ENCODE peak calls at places on chromosomes 5 and 9, in seven cellular contexts. One of them, this sample, is unnamed.

GRCh38 chr5:20276061-20276958 is 288.3 kb upstream of the CDH18 start:
- DNase-seq in GM12865: no peak
- DNase-seq in body of pancreas: no peak
- DNase-seq in IMR-90: peak; percentile 84
- DNase-seq in heart left ventricle: no peak
- DNase-seq in H7: no peak
- DNase-seq in adipocyte: peak; percentile 49
- DNase-seq in this sample: no peak

GRCh38 chr5:149831492-149831891 is 101.4 kb downstream of the PPARGC1B start:
- DNase-seq in GM12865: peak; percentile 82
- DNase-seq in body of pancreas: no peak
- DNase-seq in IMR-90: peak; percentile 37
- DNase-seq in heart left ventricle: no peak
- DNase-seq in H7: no peak
- DNase-seq in adipocyte: peak; percentile 52
- DNase-seq in this sample: no peak

GRCh38 chr9:127187231-127187956 is 65.0 kb upstream of the ANGPTL2 start:
- DNase-seq in GM12865: no peak
- DNase-seq in body of pancreas: peak; percentile 44
- DNase-seq in IMR-90: peak; percentile 99
- DNase-seq in heart left ventricle: no peak
- DNase-seq in H7: no peak
- DNase-seq in adipocyte: peak; percentile 99
- DNase-seq in this sample: peak; percentile 80

GRCh38 chr9:13555989-13556500 is 276.6 kb upstream of the MPDZ start:
- DNase-seq in GM12865: no peak
- DNase-seq in body of pancreas: no peak
- DNase-seq in IMR-90: no peak
- DNase-seq in heart left ventricle: no peak
- DNase-seq in H7: no peak
- DNase-seq in adipocyte: no peak
- DNase-seq in this sample: no peak

GRCh38 chr5:40755093-40755406 is 711 bp downstream of the TTC33 start:
- DNase-seq in GM12865: peak; percentile 85
- DNase-seq in body of pancreas: peak; percentile 72
- DNase-seq in IMR-90: peak; percentile 81
- DNase-seq in heart left ventricle: peak; percentile 71
- DNase-seq in H7: peak; percentile 67
- DNase-seq in adipocyte: peak; percentile 92
- DNase-seq in this sample: peak; percentile 87

GRCh38 chr9:88532320-88532719 is 2.7 kb upstream of the NXNL2 start:
- DNase-seq in GM12865: no peak
- DNase-seq in body of pancreas: no peak
- DNase-seq in IMR-90: peak; percentile 46
- DNase-seq in heart left ventricle: no peak
- DNase-seq in H7: peak; percentile 88
- DNase-seq in adipocyte: no peak
- DNase-seq in this sample: no peak

GRCh38 chr5:108148715-108149139 is 233.2 kb downstream of the FBXL17 start:
- DNase-seq in GM12865: peak; percentile 15
- DNase-seq in body of pancreas: no peak
- DNase-seq in IMR-90: peak; percentile 35
- DNase-seq in heart left ventricle: no peak
- DNase-seq in H7: peak; percentile 4
- DNase-seq in adipocyte: peak; percentile 65
- DNase-seq in this sample: peak; percentile 16

GRCh38 chr9:99052849-99053715 is 51.8 kb upstream of the TGFBR1 start:
- DNase-seq in GM12865: no peak
- DNase-seq in body of pancreas: no peak
- DNase-seq in IMR-90: no peak
- DNase-seq in heart left ventricle: no peak
- DNase-seq in H7: no peak
- DNase-seq in adipocyte: no peak
- DNase-seq in this sample: no peak

GRCh38 chr9:116145036-116145435 is 8.6 kb upstream of the PAPPA start:
- DNase-seq in GM12865: no peak
- DNase-seq in body of pancreas: no peak
- DNase-seq in IMR-90: no peak
- DNase-seq in heart left ventricle: no peak
- DNase-seq in H7: no peak
- DNase-seq in adipocyte: no peak
- DNase-seq in this sample: no peak

GRCh38 chr5:143106175-143106574 is 297.3 kb downstream of the NR3C1 start:
- DNase-seq in GM12865: no peak
- DNase-seq in body of pancreas: peak; percentile 81
- DNase-seq in IMR-90: peak; percentile 77
- DNase-seq in heart left ventricle: peak; percentile 54
- DNase-seq in H7: no peak
- DNase-seq in adipocyte: peak; percentile 39
- DNase-seq in this sample: no peak

GRCh38 chr9:93119953-93120845 is 13.9 kb downstream of the NINJ1 start:
- DNase-seq in GM12865: peak; percentile 86
- DNase-seq in body of pancreas: peak; percentile 91
- DNase-seq in IMR-90: peak; percentile 94
- DNase-seq in heart left ventricle: peak; percentile 91
- DNase-seq in H7: peak; percentile 89
- DNase-seq in adipocyte: peak; percentile 24
- DNase-seq in this sample: peak; percentile 91

GRCh38 chr5:115419794-115420585 is 123.5 kb upstream of the CCDC112 start:
- DNase-seq in GM12865: no peak
- DNase-seq in body of pancreas: no peak
- DNase-seq in IMR-90: peak; percentile 95
- DNase-seq in heart left ventricle: no peak
- DNase-seq in H7: no peak
- DNase-seq in adipocyte: peak; percentile 82
- DNase-seq in this sample: no peak

GRCh38 chr5:115209279-115209678 is 39.6 kb upstream of the TRIM36 start:
- DNase-seq in GM12865: peak; percentile 94
- DNase-seq in body of pancreas: peak; percentile 40
- DNase-seq in IMR-90: peak; percentile 2
- DNase-seq in heart left ventricle: peak; percentile 19
- DNase-seq in H7: no peak
- DNase-seq in adipocyte: no peak
- DNase-seq in this sample: no peak

GRCh38 chr5:98173334-98173733 is 600.1 kb upstream of the RGMB start:
- DNase-seq in GM12865: no peak
- DNase-seq in body of pancreas: no peak
- DNase-seq in IMR-90: peak; percentile 84
- DNase-seq in heart left ventricle: no peak
- DNase-seq in H7: no peak
- DNase-seq in adipocyte: peak; percentile 1
- DNase-seq in this sample: no peak

GRCh38 chr5:32506251-32506661 is 61.7 kb upstream of the ZFR start:
- DNase-seq in GM12865: no peak
- DNase-seq in body of pancreas: no peak
- DNase-seq in IMR-90: peak; percentile 17
- DNase-seq in heart left ventricle: peak; percentile 23
- DNase-seq in H7: no peak
- DNase-seq in adipocyte: peak; percentile 59
- DNase-seq in this sample: peak; percentile 58

GRCh38 chr5:57072218-57072892 is 101.5 kb upstream of the GPBP1 start:
- DNase-seq in GM12865: no peak
- DNase-seq in body of pancreas: no peak
- DNase-seq in IMR-90: no peak
- DNase-seq in heart left ventricle: no peak
- DNase-seq in H7: peak; percentile 33
- DNase-seq in adipocyte: no peak
- DNase-seq in this sample: no peak

GRCh38 chr5:162806195-162806594 is 631.2 kb upstream of the CCNG1 start:
- DNase-seq in GM12865: no peak
- DNase-seq in body of pancreas: no peak
- DNase-seq in IMR-90: no peak
- DNase-seq in heart left ventricle: no peak
- DNase-seq in H7: no peak
- DNase-seq in adipocyte: no peak
- DNase-seq in this sample: no peak

GRCh38 chr5:79736528-79737514 is 47.2 kb downstream of the CMYA5 start:
- DNase-seq in GM12865: no peak
- DNase-seq in body of pancreas: no peak
- DNase-seq in IMR-90: no peak
- DNase-seq in heart left ventricle: no peak
- DNase-seq in H7: no peak
- DNase-seq in adipocyte: no peak
- DNase-seq in this sample: no peak

GRCh38 chr9:133505901-133506652 is 18.7 kb downstream of the MYMK start:
- DNase-seq in GM12865: no peak
- DNase-seq in body of pancreas: peak; percentile 51
- DNase-seq in IMR-90: peak; percentile 12
- DNase-seq in heart left ventricle: peak; percentile 73
- DNase-seq in H7: no peak
- DNase-seq in adipocyte: peak; percentile 31
- DNase-seq in this sample: peak; percentile 69

GRCh38 chr5:78587775-78588291 is 60.7 kb downstream of the LHFPL2 start:
- DNase-seq in GM12865: no peak
- DNase-seq in body of pancreas: no peak
- DNase-seq in IMR-90: peak; percentile 79
- DNase-seq in heart left ventricle: no peak
- DNase-seq in H7: no peak
- DNase-seq in adipocyte: peak; percentile 73
- DNase-seq in this sample: no peak

GRCh38 chr5:133285583-133286021 is 233.8 kb downstream of the HSPA4 start:
- DNase-seq in GM12865: no peak
- DNase-seq in body of pancreas: peak; percentile 65
- DNase-seq in IMR-90: peak; percentile 51
- DNase-seq in heart left ventricle: peak; percentile 62
- DNase-seq in H7: no peak
- DNase-seq in adipocyte: no peak
- DNase-seq in this sample: peak; percentile 47

GRCh38 chr5:82419559-82420332 is 141.6 kb upstream of the RPS23 start:
- DNase-seq in GM12865: no peak
- DNase-seq in body of pancreas: no peak
- DNase-seq in IMR-90: no peak
- DNase-seq in heart left ventricle: no peak
- DNase-seq in H7: peak; percentile 21
- DNase-seq in adipocyte: no peak
- DNase-seq in this sample: no peak

GRCh38 chr5:14901462-14902051 is 30.0 kb upstream of the ANKH start:
- DNase-seq in GM12865: no peak
- DNase-seq in body of pancreas: no peak
- DNase-seq in IMR-90: peak; percentile 83
- DNase-seq in heart left ventricle: no peak
- DNase-seq in H7: no peak
- DNase-seq in adipocyte: peak; percentile 69
- DNase-seq in this sample: no peak

GRCh38 chr9:124337562-124337961 is 77.7 kb downstream of the PSMB7 start:
- DNase-seq in GM12865: no peak
- DNase-seq in body of pancreas: no peak
- DNase-seq in IMR-90: no peak
- DNase-seq in heart left ventricle: no peak
- DNase-seq in H7: no peak
- DNase-seq in adipocyte: no peak
- DNase-seq in this sample: no peak
- H3K4me3 ChIP-seq in GM12865: no peak overlapping the region
- H3K4me3 ChIP-seq in body of pancreas: no peak overlapping the region
- H3K4me3 ChIP-seq in IMR-90: no peak overlapping the region
- H3K4me3 ChIP-seq in heart left ventricle: no peak overlapping the region
- H3K4me3 ChIP-seq in H7: no peak overlapping the region
- H3K4me3 ChIP-seq in adipocyte: no peak overlapping the region
- H3K4me3 ChIP-seq in this sample: no peak overlapping the region

DNA sequence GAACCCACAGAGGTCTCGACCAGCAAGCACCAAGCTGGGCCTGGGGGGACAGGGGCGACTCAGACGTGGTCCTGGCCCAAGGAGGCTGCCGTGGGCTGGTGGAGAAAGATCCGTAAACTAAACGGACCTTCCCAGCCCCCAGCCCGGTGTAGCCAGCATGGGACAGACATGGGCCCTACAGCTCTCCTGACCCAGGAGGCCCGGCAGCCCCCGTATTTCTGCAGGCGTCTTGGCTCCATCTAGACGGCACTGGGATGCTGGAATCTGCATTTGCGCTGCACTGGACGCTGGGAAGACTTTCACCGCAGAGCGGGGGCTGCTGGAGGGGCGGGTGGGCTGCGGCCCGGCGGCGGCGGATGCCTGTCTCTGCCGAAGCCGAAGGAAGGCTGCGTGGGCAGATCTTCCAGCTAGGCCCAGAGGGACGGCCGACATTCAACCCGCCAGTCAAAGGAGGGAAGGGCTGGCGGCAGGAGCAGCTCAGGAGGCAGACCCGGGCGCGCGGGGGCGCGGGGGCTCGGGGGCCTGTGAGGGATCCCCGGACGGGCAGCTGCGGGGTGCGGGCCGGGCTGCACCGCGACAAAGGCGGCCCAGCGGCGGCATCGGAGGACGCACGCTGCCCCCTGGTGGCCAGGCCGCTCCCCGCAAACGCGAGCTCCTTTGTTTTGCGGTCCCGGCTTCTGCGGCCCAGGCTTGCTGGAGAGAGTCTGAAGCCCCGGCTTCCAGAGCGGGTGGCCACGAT is 266.2 kb downstream of the NSG2 start:
- DNase-seq in GM12865: peak; percentile 73
- DNase-seq in body of pancreas: peak; percentile 79
- DNase-seq in IMR-90: peak; percentile 34
- DNase-seq in heart left ventricle: peak; percentile 69
- DNase-seq in H7: peak; percentile 95
- DNase-seq in adipocyte: peak; percentile 84
- DNase-seq in this sample: peak; percentile 87
- H3K4me3 ChIP-seq in GM12865: peak overlapping the region; percentile 20
- H3K4me3 ChIP-seq in body of pancreas: no peak overlapping the region
- H3K4me3 ChIP-seq in IMR-90: peak overlapping the region; percentile 40
- H3K4me3 ChIP-seq in heart left ventricle: peak overlapping the region; percentile 55
- H3K4me3 ChIP-seq in H7: peak overlapping the region; percentile 39
- H3K4me3 ChIP-seq in adipocyte: peak overlapping the region; percentile 44
- H3K4me3 ChIP-seq in this sample: peak overlapping the region; percentile 34

GRCh38 chr5:64569880-64570279 is 64.1 kb downstream of the RGS7BP start:
- DNase-seq in GM12865: no peak
- DNase-seq in body of pancreas: no peak
- DNase-seq in IMR-90: no peak
- DNase-seq in heart left ventricle: no peak
- DNase-seq in H7: no peak
- DNase-seq in adipocyte: no peak
- DNase-seq in this sample: no peak
- H3K4me3 ChIP-seq in GM12865: no peak overlapping the region
- H3K4me3 ChIP-seq in body of pancreas: no peak overlapping the region
- H3K4me3 ChIP-seq in IMR-90: no peak overlapping the region
- H3K4me3 ChIP-seq in heart left ventricle: no peak overlapping the region
- H3K4me3 ChIP-seq in H7: no peak overlapping the region
- H3K4me3 ChIP-seq in adipocyte: no peak overlapping the region
- H3K4me3 ChIP-seq in this sample: no peak overlapping the region

DNA sequence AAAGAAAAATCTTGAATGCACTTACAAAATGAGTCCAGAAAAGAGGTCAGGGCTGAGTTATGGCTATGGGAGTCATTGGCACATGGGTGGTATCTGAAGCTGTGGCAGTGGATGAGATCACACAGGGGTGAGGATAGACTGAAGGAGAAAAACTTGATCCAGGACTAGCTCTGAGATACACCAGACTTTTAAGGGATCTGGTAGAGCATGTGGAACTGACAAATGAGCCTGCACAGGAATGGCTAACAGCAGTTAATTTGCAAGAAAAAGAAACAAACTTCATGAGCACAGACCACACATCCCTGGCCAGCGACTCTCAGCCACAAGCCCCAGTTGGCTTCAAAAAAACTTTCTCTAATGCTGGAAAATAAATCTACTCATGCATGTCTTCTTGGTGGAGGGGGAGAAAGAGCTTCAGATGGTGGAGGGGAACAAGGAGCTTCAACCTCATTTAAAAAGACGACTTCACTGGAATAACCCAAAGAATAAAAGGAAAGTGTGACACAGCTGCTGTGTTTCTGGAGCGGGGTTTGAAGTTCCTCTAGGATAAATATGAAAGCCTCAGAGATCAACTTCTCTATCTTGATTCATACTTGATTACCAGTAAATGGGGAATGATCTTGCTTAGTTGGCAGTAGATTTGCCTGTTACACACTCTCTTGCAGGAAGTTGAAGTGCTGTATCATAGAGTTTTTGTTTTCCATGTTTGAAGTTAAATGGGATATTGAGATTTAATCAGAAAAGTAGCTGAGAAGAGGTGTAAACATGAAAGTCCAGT is 33.7 kb downstream of the TNFAIP8 start:
- DNase-seq in GM12865: peak; percentile 39
- DNase-seq in body of pancreas: no peak
- DNase-seq in IMR-90: peak; percentile 48
- DNase-seq in heart left ventricle: no peak
- DNase-seq in H7: no peak
- DNase-seq in adipocyte: no peak
- DNase-seq in this sample: no peak
- H3K4me3 ChIP-seq in GM12865: no peak overlapping the region
- H3K4me3 ChIP-seq in body of pancreas: no peak overlapping the region
- H3K4me3 ChIP-seq in IMR-90: no peak overlapping the region
- H3K4me3 ChIP-seq in heart left ventricle: no peak overlapping the region
- H3K4me3 ChIP-seq in H7: no peak overlapping the region
- H3K4me3 ChIP-seq in adipocyte: peak overlapping the region; percentile 68
- H3K4me3 ChIP-seq in this sample: no peak overlapping the region

This sample was measured in testis.